ENCODE peak calls at places on chromosomes 3 and 15, in nine cellular contexts. One of them, this sample, is unnamed.
A peak's percentile ranks its signal among the peaks of the same experiment; 100 is the strongest.

GRCh38 chr15:42457445-42458442 is 33.2 kb downstream of the ZNF106 start:
- DNase-seq in tibial artery: peak; percentile 84
- DNase-seq in Karpas-422: peak; percentile 92
- DNase-seq in anterior cingulate cortex: no peak
- DNase-seq in ELF-1: peak; percentile 92
- DNase-seq in NCI-H446: peak; percentile 25
- DNase-seq in NCI-H460: no peak
- DNase-seq in AML-193: no peak
- DNase-seq in NCI-H1105: no peak
- DNase-seq in this sample: peak; percentile 1

GRCh38 chr3:50401973-50402372 is 42.7 kb upstream of the TMEM115 start:
- DNase-seq in tibial artery: no peak
- DNase-seq in Karpas-422: no peak
- DNase-seq in anterior cingulate cortex: no peak
- DNase-seq in ELF-1: no peak
- DNase-seq in NCI-H446: no peak
- DNase-seq in NCI-H460: no peak
- DNase-seq in AML-193: no peak
- DNase-seq in NCI-H1105: no peak
- DNase-seq in this sample: no peak

GRCh38 chr3:137035631-137036030 is 77.8 kb downstream of the IL20RB start:
- DNase-seq in tibial artery: no peak
- DNase-seq in Karpas-422: peak; percentile 78
- DNase-seq in anterior cingulate cortex: no peak
- DNase-seq in ELF-1: peak; percentile 54
- DNase-seq in NCI-H446: peak; percentile 38
- DNase-seq in NCI-H460: no peak
- DNase-seq in AML-193: peak; percentile 42
- DNase-seq in NCI-H1105: no peak
- DNase-seq in this sample: no peak

GRCh38 chr3:72515915-72516314 is 332.3 kb downstream of the SHQ1 start:
- DNase-seq in tibial artery: no peak
- DNase-seq in Karpas-422: no peak
- DNase-seq in anterior cingulate cortex: no peak
- DNase-seq in ELF-1: no peak
- DNase-seq in NCI-H446: no peak
- DNase-seq in NCI-H460: no peak
- DNase-seq in AML-193: no peak
- DNase-seq in NCI-H1105: no peak
- DNase-seq in this sample: no peak

GRCh38 chr3:141399979-141400971 is 32.0 kb downstream of the ZBTB38 start:
- DNase-seq in tibial artery: no peak
- DNase-seq in Karpas-422: no peak
- DNase-seq in anterior cingulate cortex: no peak
- DNase-seq in ELF-1: peak; percentile 36
- DNase-seq in NCI-H446: no peak
- DNase-seq in NCI-H460: no peak
- DNase-seq in AML-193: no peak
- DNase-seq in NCI-H1105: no peak
- DNase-seq in this sample: no peak

GRCh38 chr3:142117452-142117851 is 31.9 kb downstream of the TFDP2 start:
- DNase-seq in tibial artery: no peak
- DNase-seq in Karpas-422: no peak
- DNase-seq in anterior cingulate cortex: no peak
- DNase-seq in ELF-1: no peak
- DNase-seq in NCI-H446: no peak
- DNase-seq in NCI-H460: no peak
- DNase-seq in AML-193: no peak
- DNase-seq in NCI-H1105: no peak
- DNase-seq in this sample: no peak

GRCh38 chr3:14780927-14781507 is 37.7 kb upstream of the FGD5 start:
- DNase-seq in tibial artery: no peak
- DNase-seq in Karpas-422: peak; percentile 85
- DNase-seq in anterior cingulate cortex: no peak
- DNase-seq in ELF-1: peak; percentile 80
- DNase-seq in NCI-H446: no peak
- DNase-seq in NCI-H460: peak; percentile 33
- DNase-seq in AML-193: peak; percentile 72
- DNase-seq in NCI-H1105: no peak
- DNase-seq in this sample: no peak

GRCh38 chr3:35954365-35954764 is 315.0 kb downstream of the ARPP21 start:
- DNase-seq in tibial artery: no peak
- DNase-seq in Karpas-422: no peak
- DNase-seq in anterior cingulate cortex: no peak
- DNase-seq in ELF-1: no peak
- DNase-seq in NCI-H446: no peak
- DNase-seq in NCI-H460: no peak
- DNase-seq in AML-193: no peak
- DNase-seq in NCI-H1105: no peak
- DNase-seq in this sample: no peak

GRCh38 chr15:81085898-81086297 is 48.2 kb upstream of the CFAP161 start:
- DNase-seq in tibial artery: no peak
- DNase-seq in Karpas-422: no peak
- DNase-seq in anterior cingulate cortex: no peak
- DNase-seq in ELF-1: no peak
- DNase-seq in NCI-H446: no peak
- DNase-seq in NCI-H460: no peak
- DNase-seq in AML-193: no peak
- DNase-seq in NCI-H1105: no peak
- DNase-seq in this sample: no peak

GRCh38 chr15:35784745-35785144 is 238.8 kb upstream of the DPH6 start:
- DNase-seq in tibial artery: no peak
- DNase-seq in Karpas-422: no peak
- DNase-seq in anterior cingulate cortex: no peak
- DNase-seq in ELF-1: peak; percentile 3
- DNase-seq in NCI-H446: peak; percentile 65
- DNase-seq in NCI-H460: no peak
- DNase-seq in AML-193: no peak
- DNase-seq in NCI-H1105: peak; percentile 28
- DNase-seq in this sample: no peak

GRCh38 chr3:22996926-22997600 is 206.1 kb upstream of the UBE2E2 start:
- DNase-seq in tibial artery: no peak
- DNase-seq in Karpas-422: no peak
- DNase-seq in anterior cingulate cortex: no peak
- DNase-seq in ELF-1: peak; percentile 40
- DNase-seq in NCI-H446: no peak
- DNase-seq in NCI-H460: no peak
- DNase-seq in AML-193: no peak
- DNase-seq in NCI-H1105: no peak
- DNase-seq in this sample: no peak

GRCh38 chr3:115239717-115240116 is 92.6 kb upstream of the ZBTB20 start:
- DNase-seq in tibial artery: peak; percentile 57
- DNase-seq in Karpas-422: no peak
- DNase-seq in anterior cingulate cortex: peak; percentile 14
- DNase-seq in ELF-1: peak; percentile 27
- DNase-seq in NCI-H446: peak; percentile 46
- DNase-seq in NCI-H460: peak; percentile 86
- DNase-seq in AML-193: no peak
- DNase-seq in NCI-H1105: peak; percentile 17
- DNase-seq in this sample: peak; percentile 80

GRCh38 chr3:155714295-155714718 is 30.6 kb downstream of the PLCH1 start:
- DNase-seq in tibial artery: no peak
- DNase-seq in Karpas-422: peak; percentile 25
- DNase-seq in anterior cingulate cortex: no peak
- DNase-seq in ELF-1: peak; percentile 69
- DNase-seq in NCI-H446: peak; percentile 60
- DNase-seq in NCI-H460: no peak
- DNase-seq in AML-193: no peak
- DNase-seq in NCI-H1105: no peak
- DNase-seq in this sample: no peak

GRCh38 chr3:124886168-124887051 is 755 bp downstream of the ITGB5 start:
- DNase-seq in tibial artery: peak; percentile 62
- DNase-seq in Karpas-422: no peak
- DNase-seq in anterior cingulate cortex: peak; percentile 16
- DNase-seq in ELF-1: peak; percentile 76
- DNase-seq in NCI-H446: no peak
- DNase-seq in NCI-H460: peak; percentile 33
- DNase-seq in AML-193: no peak
- DNase-seq in NCI-H1105: peak; percentile 31
- DNase-seq in this sample: peak; percentile 48

GRCh38 chr3:40308725-40309438 is 625 bp upstream of the EIF1B start:
- DNase-seq in tibial artery: no peak
- DNase-seq in Karpas-422: no peak
- DNase-seq in anterior cingulate cortex: no peak
- DNase-seq in ELF-1: no peak
- DNase-seq in NCI-H446: no peak
- DNase-seq in NCI-H460: no peak
- DNase-seq in AML-193: no peak
- DNase-seq in NCI-H1105: no peak
- DNase-seq in this sample: no peak

GRCh38 chr3:173502983-173503568 is 105.5 kb downstream of the NLGN1 start:
- DNase-seq in tibial artery: no peak
- DNase-seq in Karpas-422: no peak
- DNase-seq in anterior cingulate cortex: no peak
- DNase-seq in ELF-1: no peak
- DNase-seq in NCI-H446: peak; percentile 83
- DNase-seq in NCI-H460: no peak
- DNase-seq in AML-193: no peak
- DNase-seq in NCI-H1105: peak; percentile 77
- DNase-seq in this sample: no peak

GRCh38 chr15:99707481-99708270 is 25.6 kb downstream of the LYSMD4 start:
- DNase-seq in tibial artery: no peak
- DNase-seq in Karpas-422: no peak
- DNase-seq in anterior cingulate cortex: no peak
- DNase-seq in ELF-1: no peak
- DNase-seq in NCI-H446: no peak
- DNase-seq in NCI-H460: no peak
- DNase-seq in AML-193: no peak
- DNase-seq in NCI-H1105: no peak
- DNase-seq in this sample: no peak

GRCh38 chr15:92074646-92075045 is 221.1 kb downstream of the SLCO3A1 start:
- DNase-seq in tibial artery: no peak
- DNase-seq in Karpas-422: no peak
- DNase-seq in anterior cingulate cortex: no peak
- DNase-seq in ELF-1: no peak
- DNase-seq in NCI-H446: peak; percentile 21
- DNase-seq in NCI-H460: no peak
- DNase-seq in AML-193: no peak
- DNase-seq in NCI-H1105: no peak
- DNase-seq in this sample: no peak

GRCh38 chr15:35481992-35482391 is 64.0 kb downstream of the DPH6 start:
- DNase-seq in tibial artery: no peak
- DNase-seq in Karpas-422: no peak
- DNase-seq in anterior cingulate cortex: no peak
- DNase-seq in ELF-1: peak; percentile 68
- DNase-seq in NCI-H446: peak; percentile 72
- DNase-seq in NCI-H460: peak; percentile 85
- DNase-seq in AML-193: no peak
- DNase-seq in NCI-H1105: no peak
- DNase-seq in this sample: no peak

GRCh38 chr3:139935866-139936817 is 1.2 kb downstream of the CLSTN2 start:
- DNase-seq in tibial artery: peak; percentile 41
- DNase-seq in Karpas-422: peak; percentile 40
- DNase-seq in anterior cingulate cortex: no peak
- DNase-seq in ELF-1: peak; percentile 38
- DNase-seq in NCI-H446: peak; percentile 50
- DNase-seq in NCI-H460: no peak
- DNase-seq in AML-193: no peak
- DNase-seq in NCI-H1105: peak; percentile 55
- DNase-seq in this sample: no peak

GRCh38 chr15:69454953-69455352 is 2.3 kb downstream of the RPLP1 start:
- DNase-seq in tibial artery: no peak
- DNase-seq in Karpas-422: no peak
- DNase-seq in anterior cingulate cortex: no peak
- DNase-seq in ELF-1: no peak
- DNase-seq in NCI-H446: no peak
- DNase-seq in NCI-H460: no peak
- DNase-seq in AML-193: no peak
- DNase-seq in NCI-H1105: no peak
- DNase-seq in this sample: no peak

GRCh38 chr15:91889143-91889815 is 35.8 kb downstream of the SLCO3A1 start:
- DNase-seq in tibial artery: no peak
- DNase-seq in Karpas-422: no peak
- DNase-seq in anterior cingulate cortex: no peak
- DNase-seq in ELF-1: no peak
- DNase-seq in NCI-H446: no peak
- DNase-seq in NCI-H460: no peak
- DNase-seq in AML-193: no peak
- DNase-seq in NCI-H1105: no peak
- DNase-seq in this sample: no peak

This sample was measured in nucleus accumbens.